ENCODE peak calls at places on chromosomes 13 and 19, in seven cellular contexts. One of them, this sample, is unnamed.

GRCh38 chr19:401836-402535 is 7.0 kb downstream of the C2CD4C start:
- DNase-seq in H54: no peak
- DNase-seq in ovary: no peak
- DNase-seq in IMR-90: no peak
- DNase-seq in uterus: peak; percentile 6
- DNase-seq in adrenal gland: no peak
- DNase-seq in heart left ventricle: no peak
- DNase-seq in this sample: peak; percentile 53

GRCh38 chr13:109720758-109721184 is 65.6 kb downstream of the IRS2 start:
- DNase-seq in H54: no peak
- DNase-seq in ovary: no peak
- DNase-seq in IMR-90: no peak
- DNase-seq in uterus: no peak
- DNase-seq in adrenal gland: no peak
- DNase-seq in heart left ventricle: no peak
- DNase-seq in this sample: no peak

GRCh38 chr13:79379274-79379673 is 26.8 kb downstream of the RBM26 start:
- DNase-seq in H54: no peak
- DNase-seq in ovary: no peak
- DNase-seq in IMR-90: no peak
- DNase-seq in uterus: no peak
- DNase-seq in adrenal gland: no peak
- DNase-seq in heart left ventricle: no peak
- DNase-seq in this sample: no peak

GRCh38 chr19:41030651-41031050 is 39.6 kb downstream of the CYP2B6 start:
- DNase-seq in H54: no peak
- DNase-seq in ovary: no peak
- DNase-seq in IMR-90: no peak
- DNase-seq in uterus: no peak
- DNase-seq in adrenal gland: no peak
- DNase-seq in heart left ventricle: no peak
- DNase-seq in this sample: no peak

GRCh38 chr13:113337976-113338375 is 26.0 kb downstream of the GRTP1 start:
- DNase-seq in H54: no peak
- DNase-seq in ovary: no peak
- DNase-seq in IMR-90: no peak
- DNase-seq in uterus: no peak
- DNase-seq in adrenal gland: no peak
- DNase-seq in heart left ventricle: no peak
- DNase-seq in this sample: peak; percentile 67

GRCh38 chr19:10655457-10656312 is 1.5 kb downstream of the ILF3 start:
- DNase-seq in H54: no peak
- DNase-seq in ovary: no peak
- DNase-seq in IMR-90: peak; percentile 44
- DNase-seq in uterus: no peak
- DNase-seq in adrenal gland: peak; percentile 50
- DNase-seq in heart left ventricle: no peak
- DNase-seq in this sample: no peak

GRCh38 chr13:53138369-53139036 is 109.9 kb downstream of the OLFM4 start:
- DNase-seq in H54: no peak
- DNase-seq in ovary: no peak
- DNase-seq in IMR-90: peak; percentile 35
- DNase-seq in uterus: peak; percentile 61
- DNase-seq in adrenal gland: no peak
- DNase-seq in heart left ventricle: peak; percentile 27
- DNase-seq in this sample: no peak

GRCh38 chr19:1794424-1795185 is 17.5 kb downstream of the ATP8B3 start:
- DNase-seq in H54: no peak
- DNase-seq in ovary: no peak
- DNase-seq in IMR-90: no peak
- DNase-seq in uterus: no peak
- DNase-seq in adrenal gland: no peak
- DNase-seq in heart left ventricle: no peak
- DNase-seq in this sample: no peak

GRCh38 chr19:47158367-47158791 is 27.7 kb downstream of the SAE1 start:
- DNase-seq in H54: no peak
- DNase-seq in ovary: no peak
- DNase-seq in IMR-90: no peak
- DNase-seq in uterus: peak; percentile 19
- DNase-seq in adrenal gland: no peak
- DNase-seq in heart left ventricle: no peak
- DNase-seq in this sample: no peak

GRCh38 chr19:36182612-36183454 is 30.6 kb upstream of the COX7A1 start:
- DNase-seq in H54: no peak
- DNase-seq in ovary: no peak
- DNase-seq in IMR-90: peak; percentile 77
- DNase-seq in uterus: no peak
- DNase-seq in adrenal gland: no peak
- DNase-seq in heart left ventricle: no peak
- DNase-seq in this sample: no peak

GRCh38 chr13:42804244-42804868 is 23.0 kb downstream of the FAM216B start:
- DNase-seq in H54: no peak
- DNase-seq in ovary: no peak
- DNase-seq in IMR-90: no peak
- DNase-seq in uterus: no peak
- DNase-seq in adrenal gland: no peak
- DNase-seq in heart left ventricle: no peak
- DNase-seq in this sample: no peak

GRCh38 chr19:52748336-52748950 is 13.6 kb upstream of the ZNF611 start:
- DNase-seq in H54: no peak
- DNase-seq in ovary: no peak
- DNase-seq in IMR-90: peak; percentile 57
- DNase-seq in uterus: peak; percentile 38
- DNase-seq in adrenal gland: peak; percentile 21
- DNase-seq in heart left ventricle: no peak
- DNase-seq in this sample: no peak

GRCh38 chr19:17052439-17052838 is 22.8 kb downstream of the HAUS8 start:
- DNase-seq in H54: no peak
- DNase-seq in ovary: no peak
- DNase-seq in IMR-90: peak; percentile 59
- DNase-seq in uterus: peak; percentile 34
- DNase-seq in adrenal gland: peak; percentile 48
- DNase-seq in heart left ventricle: peak; percentile 43
- DNase-seq in this sample: no peak

GRCh38 chr13:38255600-38255999 is 94.1 kb upstream of the UFM1 start:
- DNase-seq in H54: no peak
- DNase-seq in ovary: no peak
- DNase-seq in IMR-90: no peak
- DNase-seq in uterus: no peak
- DNase-seq in adrenal gland: no peak
- DNase-seq in heart left ventricle: no peak
- DNase-seq in this sample: no peak

GRCh38 chr13:67383358-67383757 is 153.2 kb upstream of the PCDH9 start:
- DNase-seq in H54: no peak
- DNase-seq in ovary: no peak
- DNase-seq in IMR-90: peak; percentile 17
- DNase-seq in uterus: no peak
- DNase-seq in adrenal gland: no peak
- DNase-seq in heart left ventricle: no peak
- DNase-seq in this sample: no peak

GRCh38 chr19:8610041-8610927 is at the start of gene ADAMTS10:
- DNase-seq in H54: no peak
- DNase-seq in ovary: peak; percentile 61
- DNase-seq in IMR-90: peak; percentile 43
- DNase-seq in uterus: peak; percentile 45
- DNase-seq in adrenal gland: peak; percentile 47
- DNase-seq in heart left ventricle: peak; percentile 64
- DNase-seq in this sample: peak; percentile 78

GRCh38 chr13:32527151-32527550 is 11.4 kb downstream of the N4BP2L2 start:
- DNase-seq in H54: no peak
- DNase-seq in ovary: no peak
- DNase-seq in IMR-90: no peak
- DNase-seq in uterus: no peak
- DNase-seq in adrenal gland: no peak
- DNase-seq in heart left ventricle: no peak
- DNase-seq in this sample: no peak

GRCh38 chr13:66532146-66532545 is 698.0 kb downstream of the PCDH9 start:
- DNase-seq in H54: peak; percentile 0
- DNase-seq in ovary: no peak
- DNase-seq in IMR-90: peak; percentile 90
- DNase-seq in uterus: no peak
- DNase-seq in adrenal gland: no peak
- DNase-seq in heart left ventricle: no peak
- DNase-seq in this sample: no peak

GRCh38 chr13:49606747-49607648 is 21.3 kb upstream of the ARL11 start:
- DNase-seq in H54: peak; percentile 60
- DNase-seq in ovary: peak; percentile 81
- DNase-seq in IMR-90: peak; percentile 88
- DNase-seq in uterus: peak; percentile 89
- DNase-seq in adrenal gland: peak; percentile 85
- DNase-seq in heart left ventricle: peak; percentile 88
- DNase-seq in this sample: peak; percentile 95

DNA sequence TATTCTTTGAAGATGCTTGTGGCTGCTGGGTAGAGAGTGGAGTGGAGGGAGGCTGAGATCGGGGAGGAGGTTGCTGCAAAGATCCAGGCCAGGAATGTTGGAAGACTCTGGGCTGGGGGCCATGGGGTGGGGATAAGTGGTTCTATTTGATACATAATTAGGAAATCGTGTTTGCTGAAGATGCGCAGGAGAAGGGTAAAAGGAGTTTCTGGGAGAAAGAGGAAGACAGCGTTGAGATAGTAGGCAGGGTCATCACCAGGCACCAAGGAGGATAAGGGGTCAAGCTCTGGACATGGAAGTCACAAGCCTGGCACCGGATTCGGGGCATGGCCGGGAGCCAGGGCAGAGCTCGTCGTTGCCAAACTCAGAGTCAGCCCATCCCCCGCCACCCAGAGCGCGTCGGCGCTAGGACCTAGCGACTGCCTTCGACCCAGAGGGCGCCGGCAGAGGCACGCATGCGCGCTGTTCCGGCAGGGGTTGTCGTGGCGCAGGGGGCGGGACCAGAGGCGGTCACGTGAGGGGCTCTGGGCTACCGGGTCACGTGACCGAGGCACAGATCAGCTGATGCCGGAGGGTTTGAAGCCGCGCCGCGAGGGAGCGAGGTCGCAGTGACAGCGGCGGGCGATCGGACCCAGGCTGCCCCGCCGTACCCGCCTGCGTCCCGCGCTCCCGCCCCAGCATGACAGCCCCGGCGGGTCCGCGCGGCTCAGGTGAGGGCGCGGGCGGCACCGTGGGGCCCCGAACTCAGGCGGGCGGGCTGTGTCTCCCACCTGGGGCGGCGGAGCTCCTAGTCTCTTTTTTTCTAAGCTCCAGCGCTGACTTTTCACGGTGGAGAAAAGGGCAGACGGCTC is at the start of gene MCOLN1:
- DNase-seq in H54: peak; percentile 100
- DNase-seq in ovary: peak; percentile 100
- DNase-seq in IMR-90: peak; percentile 94
- DNase-seq in uterus: peak; percentile 99
- DNase-seq in adrenal gland: peak; percentile 99
- DNase-seq in heart left ventricle: peak; percentile 100
- DNase-seq in this sample: peak; percentile 100
- TF ChIP-seq POLR2A in H54: peak; percentile 60
- TF ChIP-seq POLR2A in ovary: peak; percentile 38
- TF ChIP-seq POLR2A in IMR-90: no peak
- TF ChIP-seq POLR2A in uterus: peak; percentile 67
- TF ChIP-seq POLR2A in adrenal gland: no peak
- TF ChIP-seq POLR2A in heart left ventricle: peak; percentile 83
- TF ChIP-seq POLR2A in this sample: no peak

GRCh38 chr19:4063369-4064072 is 3.2 kb downstream of the ZBTB7A start:
- DNase-seq in H54: no peak
- DNase-seq in ovary: no peak
- DNase-seq in IMR-90: no peak
- DNase-seq in uterus: no peak
- DNase-seq in adrenal gland: peak; percentile 59
- DNase-seq in heart left ventricle: no peak
- DNase-seq in this sample: peak; percentile 85
- TF ChIP-seq POLR2A in H54: no peak
- TF ChIP-seq POLR2A in ovary: no peak
- TF ChIP-seq POLR2A in IMR-90: no peak
- TF ChIP-seq POLR2A in uterus: no peak
- TF ChIP-seq POLR2A in adrenal gland: no peak
- TF ChIP-seq POLR2A in heart left ventricle: no peak
- TF ChIP-seq POLR2A in this sample: no peak

DNA sequence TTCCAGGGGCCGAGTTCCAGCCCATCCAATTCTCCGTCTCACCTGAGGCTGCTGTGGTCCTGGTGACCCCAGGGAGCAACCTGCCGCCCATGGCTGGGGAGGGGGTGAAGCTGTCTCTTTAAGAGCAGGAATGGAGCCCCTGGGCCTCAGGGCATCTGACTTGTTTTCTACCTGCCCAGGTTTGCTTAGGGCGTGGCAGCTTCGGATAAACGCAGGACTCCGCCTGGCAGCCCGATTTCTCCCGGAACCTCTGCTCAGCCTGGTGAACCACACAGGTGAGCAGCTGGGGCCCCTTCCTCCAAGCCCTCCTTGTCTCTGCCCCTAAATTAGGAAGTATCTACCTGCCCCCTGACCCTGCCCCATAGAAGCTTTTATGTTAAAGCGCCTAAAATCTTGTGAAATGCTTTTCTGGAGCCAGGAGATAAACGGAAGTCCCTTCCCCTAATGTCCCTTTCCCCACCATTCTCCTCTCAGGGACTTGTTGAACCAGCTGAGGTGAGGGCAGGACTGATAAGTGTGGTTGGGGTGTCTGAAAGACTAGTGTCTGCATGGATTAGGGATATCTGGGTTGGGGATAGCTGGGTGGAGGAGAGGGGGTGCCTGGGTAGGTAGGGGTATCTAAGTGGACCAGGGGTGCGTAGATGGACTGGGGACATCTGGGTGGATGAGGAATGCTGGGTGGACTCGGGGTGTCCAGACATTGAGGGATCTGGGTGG is 620 bp downstream of the FXYD3 start:
- DNase-seq in H54: no peak
- DNase-seq in ovary: no peak
- DNase-seq in IMR-90: no peak
- DNase-seq in uterus: no peak
- DNase-seq in adrenal gland: no peak
- DNase-seq in heart left ventricle: no peak
- DNase-seq in this sample: no peak
- TF ChIP-seq POLR2A in H54: no peak
- TF ChIP-seq POLR2A in ovary: no peak
- TF ChIP-seq POLR2A in IMR-90: no peak
- TF ChIP-seq POLR2A in uterus: no peak
- TF ChIP-seq POLR2A in adrenal gland: no peak
- TF ChIP-seq POLR2A in heart left ventricle: no peak
- TF ChIP-seq POLR2A in this sample: no peak

GRCh38 chr13:51034906-51035305 is 76.2 kb downstream of the C13orf42 start:
- DNase-seq in H54: no peak
- DNase-seq in ovary: no peak
- DNase-seq in IMR-90: no peak
- DNase-seq in uterus: no peak
- DNase-seq in adrenal gland: no peak
- DNase-seq in heart left ventricle: no peak
- DNase-seq in this sample: no peak

GRCh38 chr13:51027644-51028043 is 83.4 kb downstream of the C13orf42 start:
- DNase-seq in H54: no peak
- DNase-seq in ovary: no peak
- DNase-seq in IMR-90: no peak
- DNase-seq in uterus: no peak
- DNase-seq in adrenal gland: no peak
- DNase-seq in heart left ventricle: no peak
- DNase-seq in this sample: no peak

GRCh38 chr13:51033431-51034185 is 77.5 kb downstream of the C13orf42 start:
- DNase-seq in H54: no peak
- DNase-seq in ovary: no peak
- DNase-seq in IMR-90: no peak
- DNase-seq in uterus: no peak
- DNase-seq in adrenal gland: no peak
- DNase-seq in heart left ventricle: no peak
- DNase-seq in this sample: no peak

GRCh38 chr13:51035469-51035868 is 75.6 kb downstream of the C13orf42 start:
- DNase-seq in H54: no peak
- DNase-seq in ovary: no peak
- DNase-seq in IMR-90: no peak
- DNase-seq in uterus: no peak
- DNase-seq in adrenal gland: no peak
- DNase-seq in heart left ventricle: no peak
- DNase-seq in this sample: no peak

GRCh38 chr13:51032831-51033230 is 78.2 kb downstream of the C13orf42 start:
- DNase-seq in H54: no peak
- DNase-seq in ovary: no peak
- DNase-seq in IMR-90: no peak
- DNase-seq in uterus: no peak
- DNase-seq in adrenal gland: no peak
- DNase-seq in heart left ventricle: no peak
- DNase-seq in this sample: no peak
- TF ChIP-seq POLR2A in H54: no peak
- TF ChIP-seq POLR2A in ovary: no peak
- TF ChIP-seq POLR2A in IMR-90: no peak
- TF ChIP-seq POLR2A in uterus: no peak
- TF ChIP-seq POLR2A in adrenal gland: no peak
- TF ChIP-seq POLR2A in heart left ventricle: no peak
- TF ChIP-seq POLR2A in this sample: no peak

This sample was measured in spleen.